ENCODE peak calls at places on chromosomes 6 and 20, in seven cellular contexts. Z is IMR-90, C is A549, O is K562, U is H1, A is HepG2, B is GM12878. V is an unnamed sample. For H3K4me1, the result is how much of the 10 kb centered on the place peaks cover.

GRCh38 chr6:73394577-73395354 is at the start of gene DDX43:
- DNase-seq in O (no peak), A (no peak), C (no peak), B (no peak), U (no peak), Z (no peak), V (peak)

GRCh38 chr6:159899994-159900745 is 9.4 kb downstream of the MAS1 start:
- DNase-seq in U (no peak), Z (peak), C (peak), O (no peak), A (no peak), B (no peak), V (no peak)

GRCh38 chr20:43446361-43446879 is 11.3 kb upstream of the SRSF6 start:
- DNase-seq in Z (no peak), C (no peak), B (no peak), U (no peak), A (no peak), O (no peak), V (peak)

GRCh38 chr6:129104131-129104530 is 221.2 kb downstream of the LAMA2 start:
- DNase-seq in A (no peak), B (no peak), O (no peak), Z (peak), C (no peak), U (no peak), V (no peak)

GRCh38 chr6:40477246-40478126 is 109.7 kb downstream of the LRFN2 start:
- DNase-seq in O (no peak), C (no peak), Z (no peak), B (no peak), A (no peak), U (peak), V (peak)

GRCh38 chr6:108476381-108476780 is 84.3 kb upstream of the FOXO3 start:
- DNase-seq in U (no peak), Z (no peak), A (no peak), C (no peak), O (no peak), B (no peak), V (no peak)

GRCh38 chr20:61404311-61404710 is 152.2 kb downstream of the CDH4 start:
- DNase-seq in Z (no peak), U (no peak), B (no peak), A (no peak), O (no peak), C (no peak), V (no peak)

GRCh38 chr20:50690979-50691584 is at the start of gene RIPOR3:
- DNase-seq in U (no peak), Z (no peak), O (peak), B (no peak), A (no peak), C (no peak), V (peak)

GRCh38 chr6:156017838-156018237 is 562.2 kb upstream of the NOX3 start:
- DNase-seq in Z (peak), B (no peak), U (no peak), A (no peak), O (no peak), C (no peak), V (no peak)

GRCh38 chr6:143536866-143537691 is 25.6 kb upstream of the FUCA2 start:
- DNase-seq in O (no peak), Z (peak), C (peak), B (no peak), A (peak), U (no peak), V (peak)
- H3K4me1 ChIP-seq in O (under half), Z (under half), C (under half), B (under half), A (under half), U (under half), V (under half)

DNA sequence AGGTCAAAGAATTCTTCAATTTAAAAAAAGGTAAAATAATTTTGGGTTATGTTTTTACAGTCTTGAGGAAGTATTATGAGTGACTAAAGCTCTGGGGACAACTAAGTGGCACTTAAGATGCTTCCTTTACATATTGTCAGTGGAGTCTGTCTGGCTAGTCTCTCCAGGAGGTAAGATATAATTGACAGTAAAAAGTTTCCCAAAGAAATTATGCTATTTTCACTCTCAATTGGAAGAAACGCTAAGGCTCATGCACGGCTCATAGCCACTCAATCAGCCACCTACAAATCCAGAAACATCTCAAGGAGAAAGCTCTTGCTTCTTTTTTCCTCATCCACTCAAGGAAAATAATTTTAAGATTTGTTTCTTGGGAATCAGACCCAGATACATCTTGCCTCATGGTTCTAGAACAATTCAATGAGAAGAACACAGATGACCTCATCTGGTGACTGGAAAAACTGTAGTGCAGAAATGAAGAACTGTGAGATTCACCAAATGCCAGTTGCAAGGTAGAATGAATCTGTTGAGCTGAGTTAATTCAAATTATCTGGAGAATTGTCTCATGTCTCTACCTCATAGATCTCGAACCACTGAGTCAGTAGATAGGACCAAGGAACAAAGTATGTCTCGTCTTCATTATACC is 252.9 kb downstream of the TPBG start:
- DNase-seq in B (no peak), C (no peak), Z (peak), O (no peak), U (no peak), A (no peak), V (no peak)
- TF ChIP-seq CTCF in B (peak), C (peak), Z (peak), O (no peak), U (no peak), A (no peak), V (peak)

GRCh38 chr6:37221585-37222124 is 35.9 kb upstream of the TBC1D22B start:
- DNase-seq in A (no peak), C (no peak), Z (no peak), O (no peak), B (no peak), U (no peak), V (no peak)

GRCh38 chr6:37225350-37226169 is 32.0 kb upstream of the TBC1D22B start:
- DNase-seq in O (no peak), Z (no peak), U (no peak), A (no peak), C (no peak), B (no peak), V (no peak)

GRCh38 chr6:37218501-37218900 is 39.1 kb upstream of the TBC1D22B start:
- DNase-seq in C (no peak), U (no peak), A (no peak), Z (no peak), O (no peak), B (no peak), V (no peak)

GRCh38 chr6:37222992-37223391 is 34.6 kb upstream of the TBC1D22B start:
- DNase-seq in C (no peak), O (no peak), B (no peak), A (no peak), U (no peak), Z (no peak), V (no peak)

GRCh38 chr6:37222125-37222967 is 35.2 kb upstream of the TBC1D22B start:
- DNase-seq in C (peak), A (peak), U (peak), Z (peak), O (peak), B (peak), V (peak)
- TF ChIP-seq RFX5 in C (no peak), A (peak), U (no peak), Z (no peak), O (no peak), B (no peak), V (no peak)

DNA sequence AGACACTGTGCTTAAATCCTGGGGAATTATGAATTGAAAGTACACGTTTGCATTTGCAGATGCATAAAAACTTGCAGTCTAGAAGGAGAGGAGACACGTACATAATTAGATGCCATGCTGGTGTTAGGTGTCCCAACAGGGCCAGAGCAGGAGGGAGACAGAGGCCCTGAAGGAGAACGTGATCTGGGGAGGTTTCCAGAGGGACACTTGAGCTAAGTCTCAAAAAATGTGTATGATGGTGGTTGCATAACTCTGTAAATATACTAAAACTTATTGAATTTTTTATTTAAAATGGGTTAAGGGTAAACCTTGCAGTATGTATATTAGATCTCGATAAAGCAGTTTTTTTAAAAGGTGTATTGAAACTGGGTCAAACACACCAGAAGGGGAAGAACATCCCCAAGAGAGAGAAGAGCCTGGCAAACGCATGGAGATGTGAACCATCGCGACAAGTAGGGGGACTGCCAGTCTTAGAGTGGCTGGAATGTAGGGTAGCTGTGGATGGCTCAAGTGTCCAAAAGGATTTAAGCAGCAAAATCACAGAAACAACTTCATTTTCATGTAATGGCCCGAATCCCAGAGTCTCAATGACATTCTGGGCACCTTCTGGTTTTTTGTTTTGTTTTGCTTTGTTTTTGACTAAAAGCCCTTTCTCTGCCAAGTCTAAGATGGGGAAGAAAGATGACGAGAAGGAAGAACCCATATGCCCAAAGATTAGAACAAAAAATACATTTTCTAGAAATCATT is 15.3 kb downstream of the TRAF3IP2 start:
- DNase-seq in U (no peak), Z (peak), C (no peak), A (no peak), O (no peak), B (no peak), V (no peak)
- H3K4me1 ChIP-seq in U (under half), Z (under half), C (half or more), A (under half), O (under half), B (under half), V (under half)

GRCh38 chr6:45663181-45664180 is 285.7 kb upstream of the SUPT3H start:
- DNase-seq in B (no peak), C (no peak), O (no peak), U (no peak), A (no peak), Z (no peak), V (no peak)
- TF ChIP-seq CTCF in B (no peak), C (no peak), O (no peak), U (peak), A (no peak), Z (no peak), V (no peak)

GRCh38 chr6:104771258-104771832 is 88.4 kb downstream of the HACE1 start:
- DNase-seq in O (peak), U (no peak), C (peak), Z (peak), A (peak), B (no peak), V (peak)
- TF ChIP-seq RFX5 in O (no peak), U (no peak), C (no peak), Z (no peak), A (no peak), B (no peak), V (no peak)

V was measured in SK-N-SH.